ENCODE peak calls at places on chromosome 5, in six cellular contexts. Y is GM12865; W is activated CD8-positive, alpha-beta memory T cell treated with anti-CD3 and anti-CD28 coated beads, Interleukin-2, amount 50 U/mL, for 48 hours; S is NCI-H1930; I is stimulated activated CD8-positive, alpha-beta memory T cell treated with anti-CD3 and anti-CD28 coated beads, Interleukin-2, amount 100 ng/mL, for 48 hours; N is Kasumi-1. G is an unnamed sample.

GRCh38 chr5:152529456-152529855 is 124.4 kb upstream of the NMUR2 start:
- DNase-seq in Y (no peak), I (no peak), W (no peak), S (no peak), N (no peak), G (no peak)

GRCh38 chr5:443239-444151 is 519 bp downstream of the EXOC3 start:
- DNase-seq in Y (peak), W (peak), N (no peak), I (no peak), S (no peak), G (peak)

GRCh38 chr5:27266184-27266583 is 227.8 kb upstream of the CDH9 start:
- DNase-seq in S (no peak), I (no peak), W (no peak), N (no peak), Y (no peak), G (no peak)

GRCh38 chr5:96538831-96539250 is 105.8 kb upstream of the PCSK1 start:
- DNase-seq in S (no peak), N (no peak), Y (no peak), W (no peak), I (no peak), G (no peak)

GRCh38 chr5:39570418-39571027 is 145.7 kb upstream of the DAB2 start:
- DNase-seq in I (no peak), W (no peak), N (peak), Y (peak), S (peak), G (no peak)

GRCh38 chr5:161507591-161507990 is 38.9 kb downstream of the GABRB2 start:
- DNase-seq in N (no peak), I (no peak), W (no peak), Y (peak), S (no peak), G (no peak)

GRCh38 chr5:37055383-37055990 is 178.9 kb downstream of the NIPBL start:
- DNase-seq in I (no peak), W (no peak), S (no peak), Y (no peak), N (no peak), G (no peak)

GRCh38 chr5:141528401-141528984 is 39.6 kb downstream of the PCDHGC5 start:
- DNase-seq in Y (no peak), S (no peak), W (peak), I (no peak), N (no peak), G (no peak)

GRCh38 chr5:169745441-169746146 is 108.5 kb downstream of the DOCK2 start:
- DNase-seq in Y (no peak), W (no peak), N (no peak), S (no peak), I (no peak), G (no peak)

GRCh38 chr5:65184780-65185179 is 296.9 kb downstream of the ADAMTS6 start:
- DNase-seq in Y (no peak), S (no peak), W (no peak), I (no peak), N (no peak), G (no peak)

GRCh38 chr5:146878471-146879172 is at the start of gene PPP2R2B:
- DNase-seq in N (no peak), S (peak), W (peak), I (peak), Y (no peak), G (peak)

GRCh38 chr5:142215915-142216681 is 107.5 kb downstream of the NDFIP1 start:
- DNase-seq in Y (no peak), W (no peak), I (no peak), S (no peak), N (no peak), G (no peak)

GRCh38 chr5:59525957-59526356 is 367.6 kb downstream of the PDE4D start:
- DNase-seq in W (no peak), N (no peak), I (no peak), Y (no peak), S (no peak), G (no peak)

GRCh38 chr5:91425046-91425445 is 41.9 kb upstream of the ARRDC3 start:
- DNase-seq in N (no peak), Y (no peak), S (no peak), I (no peak), W (no peak), G (no peak)

GRCh38 chr5:138552700-138553099 is 9.7 kb upstream of the ETF1 start:
- DNase-seq in S (no peak), N (no peak), I (no peak), W (no peak), Y (no peak), G (no peak)

GRCh38 chr5:142095035-142095434 is 13.5 kb upstream of the NDFIP1 start:
- DNase-seq in Y (no peak), S (no peak), W (peak), I (peak), N (no peak), G (no peak)

GRCh38 chr5:134046801-134047707 is 42.3 kb upstream of the VDAC1 start:
- DNase-seq in N (no peak), W (no peak), I (no peak), S (no peak), Y (no peak), G (no peak)

GRCh38 chr5:109619024-109619460 is 70.7 kb upstream of the MAN2A1 start:
- DNase-seq in Y (no peak), I (no peak), N (no peak), W (no peak), S (no peak), G (no peak)

GRCh38 chr5:59007460-59008063 is 424.7 kb downstream of the RAB3C start:
- DNase-seq in S (no peak), Y (peak), I (no peak), W (no peak), N (peak), G (no peak)

GRCh38 chr5:138241688-138242547 is 28.8 kb upstream of the CDC23 start:
- DNase-seq in W (no peak), N (peak), S (peak), I (no peak), Y (no peak), G (no peak)

GRCh38 chr5:107361945-107362344 is 308.8 kb downstream of the EFNA5 start:
- DNase-seq in I (no peak), Y (peak), W (no peak), N (no peak), S (no peak), G (no peak)